ENCODE peak calls at places on chromosomes 16 and 17, in eight cellular contexts. S is stimulated activated CD8-positive, alpha-beta memory T cell treated with anti-CD3 and anti-CD28 coated beads, Interleukin-12 subunit alpha, Interleukin-12 subunit beta, amount 100 ng/mL, for 1 hour; Y is NCI-H1092; U is osteocyte; G is body of pancreas; D is skeletal muscle cell; O is KBM-7; C is AG10803. X is an unnamed sample.

GRCh38 chr17:74751210-74751529 is 2.7 kb downstream of the NHERF1 start:
- DNase-seq in S (no peak), Y (no peak), U (no peak), G (no peak), D (no peak), O (no peak), C (no peak), X (no peak)

GRCh38 chr16:59754854-59755253 is 1020.7 kb upstream of the GOT2 start:
- DNase-seq in S (no peak), Y (no peak), U (no peak), G (no peak), D (no peak), O (no peak), C (no peak), X (no peak)

GRCh38 chr16:9898555-9898954 is 283.7 kb downstream of the GRIN2A start:
- DNase-seq in S (no peak), Y (no peak), U (no peak), G (no peak), D (no peak), O (no peak), C (no peak), X (no peak)

GRCh38 chr17:9677932-9678331 is 32.6 kb downstream of the USP43 start:
- DNase-seq in S (no peak), Y (no peak), U (no peak), G (no peak), D (no peak), O (no peak), C (no peak), X (no peak)

GRCh38 chr16:57606147-57606846 is 22.1 kb upstream of the ADGRG1 start:
- DNase-seq in S (no peak), Y (no peak), U (no peak), G (no peak), D (no peak), O (no peak), C (no peak), X (no peak)

GRCh38 chr16:27967169-27967568 is 96.3 kb downstream of the GSG1L start:
- DNase-seq in S (no peak), Y (no peak), U (peak; percentile 66), G (no peak), D (no peak), O (no peak), C (no peak), X (no peak)

GRCh38 chr17:45888392-45888791 is 6.0 kb upstream of the MAPT start:
- DNase-seq in S (no peak), Y (no peak), U (no peak), G (no peak), D (no peak), O (no peak), C (no peak), X (no peak)

GRCh38 chr17:64984181-64984580 is 64.9 kb upstream of the LRRC37A3 start:
- DNase-seq in S (no peak), Y (no peak), U (no peak), G (no peak), D (no peak), O (no peak), C (no peak), X (no peak)

GRCh38 chr17:6643460-6644125 is 2.7 kb downstream of the TXNDC17 start:
- DNase-seq in S (no peak), Y (no peak), U (no peak), G (no peak), D (no peak), O (no peak), C (peak; percentile 18), X (no peak)

GRCh38 chr16:85902366-85903155 is 3.6 kb downstream of the IRF8 start:
- DNase-seq in S (no peak), Y (no peak), U (no peak), G (no peak), D (no peak), O (no peak), C (no peak), X (no peak)

GRCh38 chr17:15397605-15398004 is 56.2 kb upstream of the TEKT3 start:
- DNase-seq in S (no peak), Y (no peak), U (no peak), G (no peak), D (no peak), O (no peak), C (no peak), X (no peak)

GRCh38 chr16:58419241-58420012 is 27.2 kb downstream of the GINS3 start:
- DNase-seq in S (no peak), Y (no peak), U (no peak), G (no peak), D (no peak), O (no peak), C (no peak), X (no peak)

GRCh38 chr17:59754547-59754946 is 47.1 kb downstream of the VMP1 start:
- DNase-seq in S (no peak), Y (no peak), U (no peak), G (no peak), D (peak; percentile 96), O (no peak), C (peak; percentile 96), X (no peak)

GRCh38 chr17:79006001-79006400 is 3.6 kb downstream of the CANT1 start:
- DNase-seq in S (no peak), Y (no peak), U (no peak), G (no peak), D (no peak), O (no peak), C (no peak), X (no peak)

GRCh38 chr16:56203052-56203451 is 11.8 kb downstream of the GNAO1 start:
- DNase-seq in S (no peak), Y (no peak), U (no peak), G (no peak), D (no peak), O (peak; percentile 43), C (no peak), X (peak; percentile 14)

GRCh38 chr16:55436587-55436986 is 42.4 kb upstream of the MMP2 start:
- DNase-seq in S (no peak), Y (no peak), U (no peak), G (no peak), D (no peak), O (no peak), C (peak; percentile 11), X (no peak)

GRCh38 chr17:7218166-7218565 is 1.5 kb downstream of the DLG4 start:
- DNase-seq in S (no peak), Y (no peak), U (no peak), G (no peak), D (no peak), O (no peak), C (no peak), X (no peak)

GRCh38 chr17:13594762-13595697 is 6.7 kb downstream of the HS3ST3A1 start:
- DNase-seq in S (peak; percentile 82), Y (peak; percentile 1), U (peak; percentile 94), G (peak; percentile 80), D (peak; percentile 58), O (peak; percentile 73), C (peak; percentile 85), X (peak; percentile 73)

GRCh38 chr16:83966153-83966696 is 1.8 kb upstream of the NECAB2 start:
- DNase-seq in S (no peak), Y (no peak), U (no peak), G (no peak), D (no peak), O (no peak), C (no peak), X (no peak)

X was measured in thyroid gland.